ENCODE peak calls at places on chromosome 22, in eight cellular contexts. U is colonic mucosa; Q is ovary; X is CD8-positive, alpha-beta memory T cell; G is endodermal cell; C is kidney; I is mammary epithelial cell; Z is HCT116. D is an unnamed sample.

GRCh38 chr22:23514317-23515038 is 65.6 kb downstream of the IGLL1 start:
- DNase-seq in I (no peak), G (peak; percentile 77), U (no peak), X (no peak), Z (no peak), Q (no peak), C (no peak), D (no peak)

GRCh38 chr22:35731321-35731720 is 13.6 kb downstream of the APOL5 start:
- DNase-seq in G (no peak), U (no peak), Z (no peak), C (no peak), Q (no peak), X (no peak), I (no peak), D (no peak)

GRCh38 chr22:47954107-47954506 is 1191.7 kb downstream of the TBC1D22A start:
- DNase-seq in X (no peak), U (no peak), C (no peak), G (no peak), I (no peak), Q (no peak), Z (no peak), D (no peak)

GRCh38 chr22:39658367-39658766 is 87.8 kb downstream of the CACNA1I start:
- DNase-seq in I (no peak), X (peak; percentile 12), U (no peak), Q (no peak), C (no peak), Z (no peak), G (no peak), D (no peak)

GRCh38 chr22:39999144-39999757 is 4.5 kb downstream of the FAM83F start:
- DNase-seq in U (peak; percentile 79), I (no peak), G (no peak), C (peak; percentile 47), Z (no peak), X (no peak), Q (no peak), D (no peak)

GRCh38 chr22:35102663-35103062 is 36.7 kb downstream of the ISX start:
- DNase-seq in Q (no peak), C (no peak), Z (no peak), G (peak; percentile 85), X (no peak), U (peak; percentile 74), I (peak; percentile 59), D (peak; percentile 13)

GRCh38 chr22:36334838-36335603 is 52.7 kb downstream of the MYH9 start:
- DNase-seq in X (peak; percentile 18), G (no peak), C (no peak), Z (no peak), U (no peak), Q (no peak), I (peak; percentile 76), D (peak; percentile 71)

GRCh38 chr22:18966748-18967147 is 30.7 kb upstream of the PRODH start:
- DNase-seq in U (no peak), Q (no peak), G (no peak), I (no peak), C (peak; percentile 63), X (no peak), Z (no peak), D (no peak)

GRCh38 chr22:39446239-39446721 is 10.5 kb upstream of the MGAT3 start:
- DNase-seq in I (no peak), X (no peak), Z (no peak), C (peak; percentile 54), G (peak; percentile 85), Q (no peak), U (peak; percentile 62), D (no peak)

GRCh38 chr22:46365166-46365624 is 29.7 kb downstream of the TRMU start:
- DNase-seq in I (no peak), Z (no peak), C (peak; percentile 71), G (no peak), U (no peak), X (no peak), Q (no peak), D (no peak)

GRCh38 chr22:19942071-19942885 is 660 bp upstream of the TXNRD2 start:
- DNase-seq in I (no peak), Z (no peak), U (no peak), X (no peak), Q (no peak), G (no peak), C (peak; percentile 74), D (peak; percentile 83)

GRCh38 chr22:30506507-30506968 is 1.0 kb upstream of the SEC14L4 start:
- DNase-seq in G (no peak), Z (no peak), I (no peak), C (no peak), X (no peak), Q (no peak), U (no peak), D (no peak)

GRCh38 chr22:49418341-49418894 is 409.3 kb downstream of the BRD1 start:
- DNase-seq in X (no peak), C (peak; percentile 46), G (peak; percentile 68), Z (no peak), U (no peak), I (no peak), Q (no peak), D (no peak)

GRCh38 chr22:48955351-48956311 is 872.0 kb downstream of the BRD1 start:
- DNase-seq in U (peak; percentile 1), Z (no peak), G (peak; percentile 38), X (no peak), C (no peak), I (no peak), Q (no peak), D (no peak)

GRCh38 chr22:46652081-46652929 is 32.1 kb downstream of the GRAMD4 start:
- DNase-seq in G (no peak), C (no peak), U (no peak), X (no peak), I (no peak), Z (no peak), Q (no peak), D (no peak)

GRCh38 chr22:39388261-39389011 is 11.1 kb upstream of the TAB1 start:
- DNase-seq in C (peak; percentile 93), G (peak; percentile 98), X (peak; percentile 83), I (peak; percentile 34), U (peak; percentile 82), Q (peak; percentile 91), Z (peak; percentile 56), D (peak; percentile 78)

GRCh38 chr22:44360686-44361381 is 48.1 kb upstream of the SHISAL1 start:
- DNase-seq in Z (no peak), U (no peak), Q (peak; percentile 57), C (peak; percentile 75), G (peak; percentile 57), X (no peak), I (peak; percentile 96), D (peak; percentile 94)
- H3K4me3 ChIP-seq in Z (no peak overlapping the region), U (no peak overlapping the region), Q (no peak overlapping the region), C (no peak overlapping the region), G (no peak overlapping the region), X (no peak overlapping the region), I (no peak overlapping the region), D (no peak overlapping the region)

GRCh38 chr22:43926349-43926710 is 2.7 kb downstream of the PNPLA3 start:
- DNase-seq in I (peak; percentile 81), U (no peak), X (no peak), Z (no peak), C (no peak), G (no peak), Q (no peak), D (no peak)
- H3K4me1 ChIP-seq in I (peaks cover 38% of the 10 kb centered on the region), U (peaks cover 7% of the 10 kb centered on the region), X (no peaks in the 10 kb centered on the region), Z (peaks cover 33% of the 10 kb centered on the region), C (peaks cover 6% of the 10 kb centered on the region), G (peaks cover 10% of the 10 kb centered on the region), Q (peaks cover 2% of the 10 kb centered on the region), D (peaks cover 41% of the 10 kb centered on the region)

GRCh38 chr22:29315286-29316195 is at the start of gene RASL10A:
- DNase-seq in C (peak; percentile 84), G (peak; percentile 76), U (no peak), Q (no peak), Z (no peak), X (no peak), I (peak; percentile 12), D (peak; percentile 46)
- H3K4me3 ChIP-seq in C (no peak within 1 kb of the TSS), G (peak within 1 kb of the TSS; percentile 55), U (peak within 1 kb of the TSS; percentile 26), Q (peak within 1 kb of the TSS; percentile 7), Z (peak within 1 kb of the TSS; percentile 28), X (no peak within 1 kb of the TSS), I (no peak within 1 kb of the TSS), D (no peak within 1 kb of the TSS)

GRCh38 chr22:32841175-32841574 is 39.7 kb downstream of the TIMP3 start:
- DNase-seq in C (no peak), X (no peak), I (no peak), U (no peak), Z (no peak), Q (no peak), G (no peak), D (no peak)
- H3K4me1 ChIP-seq in C (peaks cover 25% of the 10 kb centered on the region), X (no peaks in the 10 kb centered on the region), I (peaks cover 21% of the 10 kb centered on the region), U (no peaks in the 10 kb centered on the region), Z (no peaks in the 10 kb centered on the region), Q (peaks cover 15% of the 10 kb centered on the region), G (no peaks in the 10 kb centered on the region), D (peaks cover 16% of the 10 kb centered on the region)